ENCODE peak calls at places on chromosome 15, in four cellular contexts. J is heart right ventricle; T is activated naive CD4-positive, alpha-beta T cell treated with anti-CD3 and anti-CD28 coated beads, Interleukin-2, amount 10 ng/mL, durations not matched to agents 7 days and 5 days; U is C1 segment of cervical spinal cord. N is an unnamed sample.

GRCh38 chr15:64636101-64636500 is 139.3 kb downstream of the RBPMS2 start:
- DNase-seq in J (no peak), T (no peak), U (no peak), N (no peak)

GRCh38 chr15:98221144-98221543 is 260.6 kb downstream of the ARRDC4 start:
- DNase-seq in J (no peak), T (no peak), U (no peak), N (no peak)

GRCh38 chr15:96264801-96265515 is 65.5 kb upstream of the NR2F2 start:
- DNase-seq in J (no peak), T (no peak), U (no peak), N (no peak)

GRCh38 chr15:47466357-47466756 is 250.9 kb upstream of the SEMA6D start:
- DNase-seq in J (no peak), T (no peak), U (no peak), N (no peak)

GRCh38 chr15:60758961-60759729 is 280.2 kb upstream of the ICE2 start:
- DNase-seq in J (no peak), T (no peak), U (no peak), N (no peak)

GRCh38 chr15:91490211-91490610 is 363.3 kb upstream of the SLCO3A1 start:
- DNase-seq in J (no peak), T (no peak), U (no peak), N (no peak)

GRCh38 chr15:100114526-100114925 is 227.2 kb downstream of the ADAMTS17 start:
- DNase-seq in J (peak), T (no peak), U (no peak), N (peak)

GRCh38 chr15:92625297-92625980 is 30.1 kb downstream of the FAM174B start:
- DNase-seq in J (no peak), T (no peak), U (no peak), N (no peak)

GRCh38 chr15:68526269-68526668 is 52.5 kb upstream of the CORO2B start:
- DNase-seq in J (no peak), T (no peak), U (no peak), N (no peak)

GRCh38 chr15:77473328-77473727 is 52.6 kb downstream of the HMG20A start:
- DNase-seq in J (no peak), T (no peak), U (no peak), N (no peak)

GRCh38 chr15:85786778-85787114 is 8.0 kb downstream of the KLHL25 start:
- DNase-seq in J (no peak), T (no peak), U (no peak), N (no peak)

GRCh38 chr15:82805994-82806406 is at the start of gene FSD2:
- DNase-seq in J (peak), T (no peak), U (no peak), N (no peak)

GRCh38 chr15:94346272-94346671 is 114.9 kb downstream of the MCTP2 start:
- DNase-seq in J (no peak), T (no peak), U (no peak), N (no peak)

GRCh38 chr15:51812598-51812997 is 16.9 kb upstream of the TMOD3 start:
- DNase-seq in J (no peak), T (no peak), U (no peak), N (no peak)

GRCh38 chr15:25777047-25777446 is 86.1 kb downstream of the ATP10A start:
- DNase-seq in J (no peak), T (no peak), U (no peak), N (no peak)